ENCODE peak calls at places on chromosomes 1 and 21, in nine cellular contexts. O, V, R, W, Z, G, T, I and N are unnamed samples.

GRCh38 chr1:19310720-19311502 is 1.0 kb downstream of the AKR7A2 start:
- DNase-seq in V (no peak), O (no peak), T (no peak), I (no peak), G (no peak), R (no peak), W (no peak), Z (no peak), N (no peak)

GRCh38 chr1:186297439-186297838 is 77.6 kb downstream of the TPR start:
- DNase-seq in O (no peak), I (no peak), G (no peak), W (peak), Z (no peak), T (no peak), R (no peak), V (peak), N (no peak)

GRCh38 chr1:50426702-50427085 is 3.5 kb upstream of the DMRTA2 start:
- DNase-seq in R (peak), T (no peak), V (no peak), G (no peak), Z (no peak), I (no peak), O (no peak), W (no peak), N (no peak)

GRCh38 chr1:67957026-67957425 is 93.4 kb downstream of the DIRAS3 start:
- DNase-seq in W (no peak), R (no peak), Z (no peak), T (no peak), G (no peak), I (no peak), V (no peak), O (no peak), N (no peak)

GRCh38 chr1:245179706-245180105 is 24.9 kb downstream of the KIF26B start:
- DNase-seq in I (no peak), T (no peak), W (no peak), Z (no peak), G (no peak), R (no peak), O (no peak), V (no peak), N (no peak)

GRCh38 chr21:45999581-46000181 is 18.1 kb downstream of the COL6A1 start:
- DNase-seq in I (no peak), T (no peak), G (no peak), W (no peak), V (no peak), O (no peak), Z (no peak), R (no peak), N (no peak)

GRCh38 chr1:10473145-10473765 is 926 bp upstream of the DFFA start:
- DNase-seq in I (no peak), T (no peak), Z (no peak), R (no peak), O (no peak), W (no peak), G (no peak), V (no peak), N (no peak)

GRCh38 chr21:18030248-18030647 is 211.1 kb upstream of the C21orf91 start:
- DNase-seq in R (peak), G (no peak), I (peak), T (no peak), V (no peak), Z (no peak), W (no peak), O (no peak), N (no peak)

GRCh38 chr1:11289064-11289463 is 16.1 kb downstream of the UBIAD1 start:
- DNase-seq in T (no peak), R (no peak), Z (no peak), I (no peak), W (no peak), O (no peak), V (no peak), G (no peak), N (no peak)

GRCh38 chr21:40845621-40846020 is 1.3 kb downstream of the DSCAM start:
- DNase-seq in T (no peak), I (no peak), W (no peak), V (no peak), R (no peak), O (no peak), Z (no peak), G (no peak), N (no peak)

GRCh38 chr1:201298381-201299367 is 15.4 kb downstream of the PKP1 start:
- DNase-seq in O (no peak), R (no peak), T (no peak), G (peak), Z (peak), V (peak), I (no peak), W (no peak), N (no peak)

GRCh38 chr1:55378582-55378981 is 163.4 kb upstream of the USP24 start:
- DNase-seq in G (no peak), V (peak), W (peak), O (no peak), T (peak), Z (peak), R (peak), I (peak), N (no peak)

GRCh38 chr1:228308628-228309547 is 97.7 kb downstream of the TRIM11 start:
- DNase-seq in R (no peak), Z (no peak), G (no peak), T (no peak), V (no peak), I (no peak), W (no peak), O (no peak), N (no peak)

GRCh38 chr1:61012365-61012764 is 70.0 kb upstream of the NFIA start:
- DNase-seq in O (no peak), T (no peak), G (no peak), I (no peak), Z (no peak), W (no peak), R (no peak), V (peak), N (no peak)

GRCh38 chr1:4684142-4684541 is 29.7 kb downstream of the AJAP1 start:
- DNase-seq in I (no peak), G (no peak), R (no peak), V (no peak), T (no peak), W (no peak), O (no peak), Z (peak), N (no peak)

GRCh38 chr1:61358770-61359455 is 276.6 kb downstream of the NFIA start:
- DNase-seq in I (peak), T (no peak), R (no peak), Z (no peak), O (no peak), W (peak), G (no peak), V (peak), N (no peak)

GRCh38 chr1:27832762-27833161 is 2.2 kb downstream of the PPP1R8 start:
- DNase-seq in G (no peak), V (peak), O (no peak), R (no peak), W (peak), T (no peak), Z (peak), I (no peak), N (peak)

GRCh38 chr1:37850352-37850955 is 8.9 kb downstream of the MTF1 start:
- DNase-seq in G (no peak), V (peak), Z (no peak), W (peak), O (no peak), T (no peak), R (no peak), I (peak), N (no peak)

GRCh38 chr1:153626929-153627796 is at the start of gene S100A13:
- DNase-seq in Z (peak), G (peak), O (peak), R (peak), V (peak), I (peak), T (peak), W (peak), N (peak)

GRCh38 chr1:75964760-75965408 is 32.7 kb upstream of the ASB17 start:
- DNase-seq in V (no peak), R (no peak), W (peak), I (no peak), G (no peak), O (no peak), Z (no peak), T (no peak), N (no peak)

GRCh38 chr1:246413430-246413829 is 93.6 kb downstream of the SMYD3 start:
- DNase-seq in G (no peak), W (no peak), Z (no peak), T (no peak), O (no peak), V (no peak), I (no peak), R (no peak), N (no peak)

GRCh38 chr1:172885411-172885810 is 165.3 kb downstream of the TNFSF18 start:
- DNase-seq in T (no peak), O (no peak), I (no peak), R (no peak), W (no peak), G (no peak), V (no peak), Z (no peak), N (no peak)

GRCh38 chr1:11930571-11931445 is 3.7 kb upstream of the PLOD1 start:
- DNase-seq in I (peak), R (no peak), V (peak), W (no peak), T (no peak), G (no peak), O (no peak), Z (peak), N (no peak)

GRCh38 chr21:44006017-44006624 is 6.0 kb upstream of the TRAPPC10 start:
- DNase-seq in W (peak), R (no peak), Z (peak), V (peak), T (no peak), G (peak), I (no peak), O (peak), N (peak)

GRCh38 chr1:208977012-208977411 is 606.5 kb upstream of the CAMK1G start:
- DNase-seq in O (no peak), Z (no peak), I (no peak), V (peak), G (no peak), W (no peak), R (no peak), T (no peak), N (no peak)

GRCh38 chr1:111515291-111516007 is 12.0 kb upstream of the ADORA3 start:
- DNase-seq in G (no peak), R (peak), T (no peak), Z (no peak), V (peak), O (peak), W (peak), I (peak), N (no peak)

GRCh38 chr1:203691454-203691853 is 64.8 kb downstream of the ATP2B4 start:
- DNase-seq in G (no peak), O (no peak), W (no peak), T (no peak), I (no peak), V (no peak), R (no peak), Z (no peak), N (no peak)

GRCh38 chr1:104665300-104665699 is 915.6 kb downstream of the AMY1C start:
- DNase-seq in I (no peak), T (no peak), O (no peak), G (no peak), V (no peak), R (no peak), Z (no peak), W (no peak), N (no peak)

GRCh38 chr1:7669559-7670208 is 101.4 kb upstream of the VAMP3 start:
- DNase-seq in T (peak), O (no peak), W (peak), Z (peak), G (peak), R (peak), V (peak), I (peak), N (no peak)

GRCh38 chr21:36916718-36917117 is 49.8 kb downstream of the HLCS start:
- DNase-seq in O (no peak), G (no peak), V (no peak), W (no peak), I (no peak), Z (no peak), R (no peak), T (no peak), N (no peak)